ENCODE peak calls at places on chromosomes 13 and 19, in six cellular contexts. X is PC-3, B is astrocyte, J is tibial nerve, D is left ventricle myocardium inferior, A is IMR-90. I is an unnamed sample.

GRCh38 chr19:36526581-36526980 is 1.5 kb downstream of the ZNF260 start:
- DNase-seq in X (no peak), B (no peak), J (no peak), D (no peak), A (no peak), I (no peak)

GRCh38 chr19:939922-940321 is 14.1 kb downstream of the ARID3A start:
- DNase-seq in X (no peak), B (no peak), J (no peak), D (no peak), A (no peak), I (no peak)

GRCh38 chr19:3976495-3977241 is 5.8 kb upstream of the DAPK3 start:
- DNase-seq in X (no peak), B (no peak), J (no peak), D (no peak), A (no peak), I (no peak)

GRCh38 chr13:24033527-24034302 is 126.8 kb upstream of the SPATA13 start:
- DNase-seq in X (no peak), B (peak), J (no peak), D (no peak), A (peak), I (peak)

GRCh38 chr19:32864318-32865007 is 5.1 kb downstream of the SLC7A9 start:
- DNase-seq in X (no peak), B (no peak), J (no peak), D (no peak), A (no peak), I (no peak)

GRCh38 chr13:102580552-102581169 is 16.1 kb upstream of the TPP2 start:
- DNase-seq in X (peak), B (peak), J (no peak), D (no peak), A (peak), I (peak)

GRCh38 chr19:49552749-49553148 is 24.9 kb downstream of the RCN3 start:
- DNase-seq in X (no peak), B (no peak), J (no peak), D (no peak), A (no peak), I (no peak)

GRCh38 chr13:61247149-61247936 is 168.3 kb downstream of the PCDH20 start:
- DNase-seq in X (no peak), B (no peak), J (no peak), D (no peak), A (no peak), I (no peak)

DNA sequence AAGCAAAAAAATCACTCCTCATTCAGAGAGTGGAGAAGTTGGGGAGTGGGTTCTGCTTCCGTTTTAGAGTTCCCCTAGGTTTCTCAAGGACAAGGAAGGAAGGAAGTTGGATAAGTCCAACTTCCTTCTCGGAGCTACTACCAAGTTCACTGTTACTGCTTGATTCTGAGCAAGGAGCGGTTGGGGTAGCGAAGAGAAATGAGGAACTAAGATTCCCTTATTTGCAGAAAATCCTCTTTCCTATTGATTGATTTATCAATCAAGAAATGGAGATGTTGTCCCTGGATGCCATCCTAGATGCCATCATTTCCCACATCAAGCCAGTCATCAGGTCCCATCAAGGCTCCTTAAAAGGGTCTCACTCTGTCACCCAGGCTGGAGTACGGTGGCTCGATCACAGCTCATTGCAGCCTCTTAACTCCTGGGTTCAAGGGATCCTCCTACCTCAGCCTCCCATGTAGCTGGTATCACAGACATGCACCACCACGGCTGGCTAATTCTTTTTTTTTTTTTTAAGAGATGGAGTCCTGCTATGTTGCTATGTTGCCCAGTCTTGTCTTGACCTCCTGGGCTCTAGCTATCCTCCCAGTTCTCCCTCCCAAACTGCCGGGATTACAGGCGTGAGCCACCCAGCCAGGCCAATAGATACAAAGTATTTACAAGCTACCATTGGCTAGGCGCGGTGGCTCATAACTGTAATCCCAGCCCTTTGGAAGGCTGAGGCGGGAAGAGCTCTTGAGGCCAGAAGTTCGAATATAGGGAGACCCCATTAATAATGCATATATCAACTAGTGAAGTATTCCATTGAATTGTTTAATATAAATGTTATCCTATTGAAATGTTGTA is 820 bp upstream of the B9D2 start:
- DNase-seq in X (no peak), B (no peak), J (no peak), D (no peak), A (peak), I (no peak)
- H3K27ac ChIP-seq in X (peak), B (peak), J (peak), D (peak), A (peak), I (peak)

GRCh38 chr19:55702131-55702627 is 27.2 kb downstream of the EPN1 start:
- DNase-seq in X (no peak), B (no peak), J (no peak), D (no peak), A (no peak), I (no peak)
- H3K27ac ChIP-seq in X (no peak), B (no peak), J (no peak), D (no peak), A (no peak), I (no peak)

GRCh38 chr13:29583073-29583785 is 12.3 kb downstream of the SLC7A1 start:
- DNase-seq in X (peak), B (peak), J (no peak), D (no peak), A (peak), I (no peak)
- H3K27ac ChIP-seq in X (peak), B (peak), J (no peak), D (no peak), A (no peak), I (peak)

GRCh38 chr19:8429044-8429443 is 15.7 kb upstream of the HNRNPM start:
- DNase-seq in X (no peak), B (no peak), J (no peak), D (no peak), A (no peak), I (no peak)

GRCh38 chr19:8426283-8426682 is 13.2 kb downstream of the MARCHF2 start:
- DNase-seq in X (no peak), B (no peak), J (no peak), D (no peak), A (no peak), I (no peak)

GRCh38 chr19:8430650-8431049 is 14.1 kb upstream of the HNRNPM start:
- DNase-seq in X (no peak), B (no peak), J (no peak), D (no peak), A (no peak), I (no peak)

GRCh38 chr19:8429826-8430225 is 14.9 kb upstream of the HNRNPM start:
- DNase-seq in X (no peak), B (no peak), J (no peak), D (no peak), A (no peak), I (no peak)
- H3K27ac ChIP-seq in X (no peak), B (no peak), J (no peak), D (no peak), A (no peak), I (no peak)